ENCODE peak calls at places on chromosomes 16 and 17, in ten cellular contexts. One of them, this sample, is unnamed.

GRCh38 chr17:42657824-42658588 is 1.1 kb upstream of the TUBG2 start:
- DNase-seq in HL-60: no peak
- DNase-seq in K562: no peak
- DNase-seq in Caco-2: no peak
- DNase-seq in GM23338: no peak
- DNase-seq in IMR-90: no peak
- DNase-seq in A549: no peak
- DNase-seq in right atrium auricular region: no peak
- DNase-seq in cardiac fibroblast: no peak
- DNase-seq in Peyer's patch: no peak
- DNase-seq in this sample: no peak

GRCh38 chr17:32445075-32445427 is 741 bp downstream of the PSMD11 start:
- DNase-seq in HL-60: peak
- DNase-seq in K562: peak
- DNase-seq in Caco-2: peak
- DNase-seq in GM23338: peak
- DNase-seq in IMR-90: peak
- DNase-seq in A549: peak
- DNase-seq in right atrium auricular region: no peak
- DNase-seq in cardiac fibroblast: peak
- DNase-seq in Peyer's patch: no peak
- DNase-seq in this sample: no peak

GRCh38 chr17:62614142-62614541 is 13.3 kb upstream of the MRC2 start:
- DNase-seq in HL-60: no peak
- DNase-seq in K562: no peak
- DNase-seq in Caco-2: no peak
- DNase-seq in GM23338: no peak
- DNase-seq in IMR-90: peak
- DNase-seq in A549: no peak
- DNase-seq in right atrium auricular region: no peak
- DNase-seq in cardiac fibroblast: peak
- DNase-seq in Peyer's patch: no peak
- DNase-seq in this sample: no peak

GRCh38 chr17:34503804-34504203 is 75.6 kb upstream of the TMEM132E start:
- DNase-seq in HL-60: no peak
- DNase-seq in K562: no peak
- DNase-seq in Caco-2: no peak
- DNase-seq in GM23338: no peak
- DNase-seq in IMR-90: no peak
- DNase-seq in A549: no peak
- DNase-seq in right atrium auricular region: no peak
- DNase-seq in cardiac fibroblast: peak
- DNase-seq in Peyer's patch: no peak
- DNase-seq in this sample: no peak

GRCh38 chr16:28276301-28276700 is 16.0 kb upstream of the SBK1 start:
- DNase-seq in HL-60: no peak
- DNase-seq in K562: no peak
- DNase-seq in Caco-2: no peak
- DNase-seq in GM23338: no peak
- DNase-seq in IMR-90: no peak
- DNase-seq in A549: no peak
- DNase-seq in right atrium auricular region: no peak
- DNase-seq in cardiac fibroblast: no peak
- DNase-seq in Peyer's patch: no peak
- DNase-seq in this sample: no peak

GRCh38 chr17:44971776-44972483 is 3.8 kb upstream of the C1QL1 start:
- DNase-seq in HL-60: no peak
- DNase-seq in K562: no peak
- DNase-seq in Caco-2: no peak
- DNase-seq in GM23338: peak
- DNase-seq in IMR-90: peak
- DNase-seq in A549: no peak
- DNase-seq in right atrium auricular region: no peak
- DNase-seq in cardiac fibroblast: peak
- DNase-seq in Peyer's patch: no peak
- DNase-seq in this sample: no peak

GRCh38 chr17:38743556-38744171 is 4.5 kb downstream of the PCGF2 start:
- DNase-seq in HL-60: no peak
- DNase-seq in K562: no peak
- DNase-seq in Caco-2: no peak
- DNase-seq in GM23338: peak
- DNase-seq in IMR-90: no peak
- DNase-seq in A549: no peak
- DNase-seq in right atrium auricular region: no peak
- DNase-seq in cardiac fibroblast: no peak
- DNase-seq in Peyer's patch: peak
- DNase-seq in this sample: no peak

GRCh38 chr17:17693253-17693954 is 12.1 kb downstream of the RAI1 start:
- DNase-seq in HL-60: no peak
- DNase-seq in K562: no peak
- DNase-seq in Caco-2: peak
- DNase-seq in GM23338: peak
- DNase-seq in IMR-90: no peak
- DNase-seq in A549: peak
- DNase-seq in right atrium auricular region: no peak
- DNase-seq in cardiac fibroblast: no peak
- DNase-seq in Peyer's patch: peak
- DNase-seq in this sample: peak

GRCh38 chr17:75009139-75009724 is 3.2 kb upstream of the MRPL58 start:
- DNase-seq in HL-60: no peak
- DNase-seq in K562: no peak
- DNase-seq in Caco-2: no peak
- DNase-seq in GM23338: no peak
- DNase-seq in IMR-90: no peak
- DNase-seq in A549: no peak
- DNase-seq in right atrium auricular region: no peak
- DNase-seq in cardiac fibroblast: no peak
- DNase-seq in Peyer's patch: no peak
- DNase-seq in this sample: peak

GRCh38 chr16:75097191-75097761 is 19.3 kb downstream of the LDHD start:
- DNase-seq in HL-60: no peak
- DNase-seq in K562: no peak
- DNase-seq in Caco-2: no peak
- DNase-seq in GM23338: no peak
- DNase-seq in IMR-90: no peak
- DNase-seq in A549: no peak
- DNase-seq in right atrium auricular region: no peak
- DNase-seq in cardiac fibroblast: no peak
- DNase-seq in Peyer's patch: no peak
- DNase-seq in this sample: no peak

GRCh38 chr17:5011928-5012327 is 14.2 kb downstream of the KIF1C start:
- DNase-seq in HL-60: no peak
- DNase-seq in K562: no peak
- DNase-seq in Caco-2: no peak
- DNase-seq in GM23338: no peak
- DNase-seq in IMR-90: peak
- DNase-seq in A549: no peak
- DNase-seq in right atrium auricular region: no peak
- DNase-seq in cardiac fibroblast: peak
- DNase-seq in Peyer's patch: no peak
- DNase-seq in this sample: no peak

GRCh38 chr16:397135-397661 is at the start of gene NME4:
- DNase-seq in HL-60: peak
- DNase-seq in K562: peak
- DNase-seq in Caco-2: peak
- DNase-seq in GM23338: peak
- DNase-seq in IMR-90: no peak
- DNase-seq in A549: peak
- DNase-seq in right atrium auricular region: no peak
- DNase-seq in cardiac fibroblast: peak
- DNase-seq in Peyer's patch: peak
- DNase-seq in this sample: no peak

GRCh38 chr16:87790278-87791023 is 24.7 kb upstream of the KLHDC4 start:
- DNase-seq in HL-60: no peak
- DNase-seq in K562: no peak
- DNase-seq in Caco-2: no peak
- DNase-seq in GM23338: no peak
- DNase-seq in IMR-90: peak
- DNase-seq in A549: peak
- DNase-seq in right atrium auricular region: no peak
- DNase-seq in cardiac fibroblast: no peak
- DNase-seq in Peyer's patch: no peak
- DNase-seq in this sample: no peak

GRCh38 chr16:20806168-20807050 is at the start of the genes ERI2 and REXO5:
- DNase-seq in HL-60: peak
- DNase-seq in K562: peak
- DNase-seq in Caco-2: peak
- DNase-seq in GM23338: peak
- DNase-seq in IMR-90: peak
- DNase-seq in A549: peak
- DNase-seq in right atrium auricular region: peak
- DNase-seq in cardiac fibroblast: peak
- DNase-seq in Peyer's patch: peak
- DNase-seq in this sample: peak
- H3K4me3 ChIP-seq in HL-60: peak
- H3K4me3 ChIP-seq in K562: peak
- H3K4me3 ChIP-seq in Caco-2: peak
- H3K4me3 ChIP-seq in GM23338: peak
- H3K4me3 ChIP-seq in IMR-90: peak
- H3K4me3 ChIP-seq in A549: peak
- H3K4me3 ChIP-seq in right atrium auricular region: peak
- H3K4me3 ChIP-seq in cardiac fibroblast: peak
- H3K4me3 ChIP-seq in Peyer's patch: peak
- H3K4me3 ChIP-seq in this sample: peak

GRCh38 chr17:37382056-37382455 is 6.3 kb downstream of the C17orf78 start:
- DNase-seq in HL-60: no peak
- DNase-seq in K562: no peak
- DNase-seq in Caco-2: no peak
- DNase-seq in GM23338: no peak
- DNase-seq in IMR-90: no peak
- DNase-seq in A549: no peak
- DNase-seq in right atrium auricular region: no peak
- DNase-seq in cardiac fibroblast: no peak
- DNase-seq in Peyer's patch: no peak
- DNase-seq in this sample: no peak
- H3K4me3 ChIP-seq in HL-60: no peak
- H3K4me3 ChIP-seq in K562: no peak
- H3K4me3 ChIP-seq in Caco-2: no peak
- H3K4me3 ChIP-seq in GM23338: no peak
- H3K4me3 ChIP-seq in IMR-90: no peak
- H3K4me3 ChIP-seq in A549: no peak
- H3K4me3 ChIP-seq in right atrium auricular region: no peak
- H3K4me3 ChIP-seq in cardiac fibroblast: no peak
- H3K4me3 ChIP-seq in Peyer's patch: no peak
- H3K4me3 ChIP-seq in this sample: no peak

GRCh38 chr17:7652659-7653343 is 2.1 kb downstream of the ATP1B2 start:
- DNase-seq in HL-60: no peak
- DNase-seq in K562: no peak
- DNase-seq in Caco-2: no peak
- DNase-seq in GM23338: no peak
- DNase-seq in IMR-90: no peak
- DNase-seq in A549: no peak
- DNase-seq in right atrium auricular region: no peak
- DNase-seq in cardiac fibroblast: no peak
- DNase-seq in Peyer's patch: no peak
- DNase-seq in this sample: no peak

GRCh38 chr17:7651097-7651958 is 602 bp downstream of the ATP1B2 start:
- DNase-seq in HL-60: no peak
- DNase-seq in K562: peak
- DNase-seq in Caco-2: no peak
- DNase-seq in GM23338: peak
- DNase-seq in IMR-90: no peak
- DNase-seq in A549: no peak
- DNase-seq in right atrium auricular region: no peak
- DNase-seq in cardiac fibroblast: no peak
- DNase-seq in Peyer's patch: no peak
- DNase-seq in this sample: no peak

GRCh38 chr17:7654832-7655540 is 4.3 kb downstream of the ATP1B2 start:
- DNase-seq in HL-60: no peak
- DNase-seq in K562: no peak
- DNase-seq in Caco-2: no peak
- DNase-seq in GM23338: no peak
- DNase-seq in IMR-90: peak
- DNase-seq in A549: no peak
- DNase-seq in right atrium auricular region: no peak
- DNase-seq in cardiac fibroblast: peak
- DNase-seq in Peyer's patch: no peak
- DNase-seq in this sample: no peak

GRCh38 chr17:7650509-7651096 is at the start of gene ATP1B2:
- DNase-seq in HL-60: no peak
- DNase-seq in K562: peak
- DNase-seq in Caco-2: peak
- DNase-seq in GM23338: peak
- DNase-seq in IMR-90: no peak
- DNase-seq in A549: peak
- DNase-seq in right atrium auricular region: peak
- DNase-seq in cardiac fibroblast: peak
- DNase-seq in Peyer's patch: peak
- DNase-seq in this sample: no peak

GRCh38 chr17:7651959-7652658 is 1.4 kb downstream of the ATP1B2 start:
- DNase-seq in HL-60: no peak
- DNase-seq in K562: no peak
- DNase-seq in Caco-2: no peak
- DNase-seq in GM23338: peak
- DNase-seq in IMR-90: no peak
- DNase-seq in A549: no peak
- DNase-seq in right atrium auricular region: no peak
- DNase-seq in cardiac fibroblast: no peak
- DNase-seq in Peyer's patch: no peak
- DNase-seq in this sample: no peak
- H3K4me3 ChIP-seq in HL-60: no peak
- H3K4me3 ChIP-seq in K562: peak
- H3K4me3 ChIP-seq in Caco-2: no peak
- H3K4me3 ChIP-seq in GM23338: peak
- H3K4me3 ChIP-seq in IMR-90: no peak
- H3K4me3 ChIP-seq in A549: peak
- H3K4me3 ChIP-seq in right atrium auricular region: peak
- H3K4me3 ChIP-seq in cardiac fibroblast: no peak
- H3K4me3 ChIP-seq in Peyer's patch: peak
- H3K4me3 ChIP-seq in this sample: no peak

GRCh38 chr17:47812146-47812920 is 9.3 kb downstream of the OSBPL7 start:
- DNase-seq in HL-60: no peak
- DNase-seq in K562: no peak
- DNase-seq in Caco-2: no peak
- DNase-seq in GM23338: no peak
- DNase-seq in IMR-90: no peak
- DNase-seq in A549: no peak
- DNase-seq in right atrium auricular region: no peak
- DNase-seq in cardiac fibroblast: no peak
- DNase-seq in Peyer's patch: no peak
- DNase-seq in this sample: no peak

GRCh38 chr17:47815106-47815918 is 6.3 kb downstream of the OSBPL7 start:
- DNase-seq in HL-60: no peak
- DNase-seq in K562: no peak
- DNase-seq in Caco-2: no peak
- DNase-seq in GM23338: no peak
- DNase-seq in IMR-90: no peak
- DNase-seq in A549: no peak
- DNase-seq in right atrium auricular region: no peak
- DNase-seq in cardiac fibroblast: no peak
- DNase-seq in Peyer's patch: no peak
- DNase-seq in this sample: no peak

GRCh38 chr17:47811709-47812108 is 9.9 kb downstream of the OSBPL7 start:
- DNase-seq in HL-60: no peak
- DNase-seq in K562: no peak
- DNase-seq in Caco-2: no peak
- DNase-seq in GM23338: no peak
- DNase-seq in IMR-90: no peak
- DNase-seq in A549: no peak
- DNase-seq in right atrium auricular region: no peak
- DNase-seq in cardiac fibroblast: no peak
- DNase-seq in Peyer's patch: no peak
- DNase-seq in this sample: no peak

GRCh38 chr17:47813077-47813476 is 8.5 kb downstream of the OSBPL7 start:
- DNase-seq in HL-60: no peak
- DNase-seq in K562: no peak
- DNase-seq in Caco-2: no peak
- DNase-seq in GM23338: no peak
- DNase-seq in IMR-90: no peak
- DNase-seq in A549: no peak
- DNase-seq in right atrium auricular region: no peak
- DNase-seq in cardiac fibroblast: no peak
- DNase-seq in Peyer's patch: no peak
- DNase-seq in this sample: no peak

GRCh38 chr17:47813512-47814031 is 8.0 kb downstream of the OSBPL7 start:
- DNase-seq in HL-60: no peak
- DNase-seq in K562: no peak
- DNase-seq in Caco-2: no peak
- DNase-seq in GM23338: no peak
- DNase-seq in IMR-90: no peak
- DNase-seq in A549: no peak
- DNase-seq in right atrium auricular region: no peak
- DNase-seq in cardiac fibroblast: no peak
- DNase-seq in Peyer's patch: no peak
- DNase-seq in this sample: no peak
- H3K4me3 ChIP-seq in HL-60: no peak
- H3K4me3 ChIP-seq in K562: no peak
- H3K4me3 ChIP-seq in Caco-2: no peak
- H3K4me3 ChIP-seq in GM23338: no peak
- H3K4me3 ChIP-seq in IMR-90: no peak
- H3K4me3 ChIP-seq in A549: no peak
- H3K4me3 ChIP-seq in right atrium auricular region: no peak
- H3K4me3 ChIP-seq in cardiac fibroblast: no peak
- H3K4me3 ChIP-seq in Peyer's patch: no peak
- H3K4me3 ChIP-seq in this sample: no peak

This sample was measured in LNCaP clone FGC.